ENCODE peak calls at places on chromosomes 1 and 21, in seven cellular contexts. One of them, this sample, is unnamed.

GRCh38 chr1:247111636-247112478 is 7.7 kb upstream of the ZNF669 start:
- DNase-seq in naive thymus-derived CD4-positive, alpha-beta T cell: no peak
- DNase-seq in retina: peak
- DNase-seq in A172: no peak
- DNase-seq in stimulated activated CD4-positive, alpha-beta T cell treated with anti-CD3 and anti-CD28 coated beads, Interleukin-1b, Interleukin-23, amount 100 ng/mL, for 1 hour: no peak
- DNase-seq in activated naive CD4-positive, alpha-beta T cell treated with anti-CD3 and anti-CD28 coated beads, Interleukin-2, amount 10 ng/mL, durations not matched to agents 7 days and 5 days: no peak
- DNase-seq in activated T-cell treated with anti-CD3 and anti-CD28 coated beads for 1 hour: no peak
- DNase-seq in this sample: peak

GRCh38 chr1:63199666-63200065 is 122.7 kb upstream of the FOXD3 start:
- DNase-seq in naive thymus-derived CD4-positive, alpha-beta T cell: no peak
- DNase-seq in retina: peak
- DNase-seq in A172: no peak
- DNase-seq in stimulated activated CD4-positive, alpha-beta T cell treated with anti-CD3 and anti-CD28 coated beads, Interleukin-1b, Interleukin-23, amount 100 ng/mL, for 1 hour: no peak
- DNase-seq in activated naive CD4-positive, alpha-beta T cell treated with anti-CD3 and anti-CD28 coated beads, Interleukin-2, amount 10 ng/mL, durations not matched to agents 7 days and 5 days: no peak
- DNase-seq in activated T-cell treated with anti-CD3 and anti-CD28 coated beads for 1 hour: no peak
- DNase-seq in this sample: no peak

GRCh38 chr1:232127190-232127589 is 500.6 kb downstream of the DISC1 start:
- DNase-seq in naive thymus-derived CD4-positive, alpha-beta T cell: no peak
- DNase-seq in retina: no peak
- DNase-seq in A172: peak
- DNase-seq in stimulated activated CD4-positive, alpha-beta T cell treated with anti-CD3 and anti-CD28 coated beads, Interleukin-1b, Interleukin-23, amount 100 ng/mL, for 1 hour: no peak
- DNase-seq in activated naive CD4-positive, alpha-beta T cell treated with anti-CD3 and anti-CD28 coated beads, Interleukin-2, amount 10 ng/mL, durations not matched to agents 7 days and 5 days: no peak
- DNase-seq in activated T-cell treated with anti-CD3 and anti-CD28 coated beads for 1 hour: no peak
- DNase-seq in this sample: no peak

GRCh38 chr1:65175171-65176070 is 27.4 kb downstream of the AK4 start:
- DNase-seq in naive thymus-derived CD4-positive, alpha-beta T cell: no peak
- DNase-seq in retina: no peak
- DNase-seq in A172: no peak
- DNase-seq in stimulated activated CD4-positive, alpha-beta T cell treated with anti-CD3 and anti-CD28 coated beads, Interleukin-1b, Interleukin-23, amount 100 ng/mL, for 1 hour: no peak
- DNase-seq in activated naive CD4-positive, alpha-beta T cell treated with anti-CD3 and anti-CD28 coated beads, Interleukin-2, amount 10 ng/mL, durations not matched to agents 7 days and 5 days: no peak
- DNase-seq in activated T-cell treated with anti-CD3 and anti-CD28 coated beads for 1 hour: no peak
- DNase-seq in this sample: no peak

GRCh38 chr21:45859762-45860357 is 121.7 kb upstream of the COL6A1 start:
- DNase-seq in naive thymus-derived CD4-positive, alpha-beta T cell: no peak
- DNase-seq in retina: no peak
- DNase-seq in A172: no peak
- DNase-seq in stimulated activated CD4-positive, alpha-beta T cell treated with anti-CD3 and anti-CD28 coated beads, Interleukin-1b, Interleukin-23, amount 100 ng/mL, for 1 hour: no peak
- DNase-seq in activated naive CD4-positive, alpha-beta T cell treated with anti-CD3 and anti-CD28 coated beads, Interleukin-2, amount 10 ng/mL, durations not matched to agents 7 days and 5 days: no peak
- DNase-seq in activated T-cell treated with anti-CD3 and anti-CD28 coated beads for 1 hour: no peak
- DNase-seq in this sample: no peak

GRCh38 chr1:11291049-11291448 is 18.1 kb downstream of the UBIAD1 start:
- DNase-seq in naive thymus-derived CD4-positive, alpha-beta T cell: no peak
- DNase-seq in retina: no peak
- DNase-seq in A172: no peak
- DNase-seq in stimulated activated CD4-positive, alpha-beta T cell treated with anti-CD3 and anti-CD28 coated beads, Interleukin-1b, Interleukin-23, amount 100 ng/mL, for 1 hour: no peak
- DNase-seq in activated naive CD4-positive, alpha-beta T cell treated with anti-CD3 and anti-CD28 coated beads, Interleukin-2, amount 10 ng/mL, durations not matched to agents 7 days and 5 days: no peak
- DNase-seq in activated T-cell treated with anti-CD3 and anti-CD28 coated beads for 1 hour: no peak
- DNase-seq in this sample: no peak

GRCh38 chr21:45923146-45923545 is 58.4 kb upstream of the COL6A1 start:
- DNase-seq in naive thymus-derived CD4-positive, alpha-beta T cell: peak
- DNase-seq in retina: peak
- DNase-seq in A172: peak
- DNase-seq in stimulated activated CD4-positive, alpha-beta T cell treated with anti-CD3 and anti-CD28 coated beads, Interleukin-1b, Interleukin-23, amount 100 ng/mL, for 1 hour: peak
- DNase-seq in activated naive CD4-positive, alpha-beta T cell treated with anti-CD3 and anti-CD28 coated beads, Interleukin-2, amount 10 ng/mL, durations not matched to agents 7 days and 5 days: peak
- DNase-seq in activated T-cell treated with anti-CD3 and anti-CD28 coated beads for 1 hour: peak
- DNase-seq in this sample: peak

GRCh38 chr1:8880068-8880676 is 1.7 kb upstream of the ENO1 start:
- DNase-seq in naive thymus-derived CD4-positive, alpha-beta T cell: no peak
- DNase-seq in retina: no peak
- DNase-seq in A172: peak
- DNase-seq in stimulated activated CD4-positive, alpha-beta T cell treated with anti-CD3 and anti-CD28 coated beads, Interleukin-1b, Interleukin-23, amount 100 ng/mL, for 1 hour: no peak
- DNase-seq in activated naive CD4-positive, alpha-beta T cell treated with anti-CD3 and anti-CD28 coated beads, Interleukin-2, amount 10 ng/mL, durations not matched to agents 7 days and 5 days: peak
- DNase-seq in activated T-cell treated with anti-CD3 and anti-CD28 coated beads for 1 hour: no peak
- DNase-seq in this sample: no peak

GRCh38 chr1:26408604-26409003 is 2.0 kb upstream of the LIN28A start:
- DNase-seq in naive thymus-derived CD4-positive, alpha-beta T cell: peak
- DNase-seq in retina: peak
- DNase-seq in A172: peak
- DNase-seq in stimulated activated CD4-positive, alpha-beta T cell treated with anti-CD3 and anti-CD28 coated beads, Interleukin-1b, Interleukin-23, amount 100 ng/mL, for 1 hour: peak
- DNase-seq in activated naive CD4-positive, alpha-beta T cell treated with anti-CD3 and anti-CD28 coated beads, Interleukin-2, amount 10 ng/mL, durations not matched to agents 7 days and 5 days: peak
- DNase-seq in activated T-cell treated with anti-CD3 and anti-CD28 coated beads for 1 hour: peak
- DNase-seq in this sample: peak

GRCh38 chr1:18480315-18481189 is at the start of gene KLHDC7A:
- DNase-seq in naive thymus-derived CD4-positive, alpha-beta T cell: no peak
- DNase-seq in retina: peak
- DNase-seq in A172: peak
- DNase-seq in stimulated activated CD4-positive, alpha-beta T cell treated with anti-CD3 and anti-CD28 coated beads, Interleukin-1b, Interleukin-23, amount 100 ng/mL, for 1 hour: no peak
- DNase-seq in activated naive CD4-positive, alpha-beta T cell treated with anti-CD3 and anti-CD28 coated beads, Interleukin-2, amount 10 ng/mL, durations not matched to agents 7 days and 5 days: no peak
- DNase-seq in activated T-cell treated with anti-CD3 and anti-CD28 coated beads for 1 hour: no peak
- DNase-seq in this sample: no peak

GRCh38 chr21:34524671-34525601 is 12.9 kb upstream of the KCNE1 start:
- DNase-seq in naive thymus-derived CD4-positive, alpha-beta T cell: no peak
- DNase-seq in retina: peak
- DNase-seq in A172: peak
- DNase-seq in stimulated activated CD4-positive, alpha-beta T cell treated with anti-CD3 and anti-CD28 coated beads, Interleukin-1b, Interleukin-23, amount 100 ng/mL, for 1 hour: no peak
- DNase-seq in activated naive CD4-positive, alpha-beta T cell treated with anti-CD3 and anti-CD28 coated beads, Interleukin-2, amount 10 ng/mL, durations not matched to agents 7 days and 5 days: no peak
- DNase-seq in activated T-cell treated with anti-CD3 and anti-CD28 coated beads for 1 hour: no peak
- DNase-seq in this sample: no peak

GRCh38 chr1:36094621-36095061 is 5.9 kb downstream of the ADPRS start:
- DNase-seq in naive thymus-derived CD4-positive, alpha-beta T cell: no peak
- DNase-seq in retina: no peak
- DNase-seq in A172: no peak
- DNase-seq in stimulated activated CD4-positive, alpha-beta T cell treated with anti-CD3 and anti-CD28 coated beads, Interleukin-1b, Interleukin-23, amount 100 ng/mL, for 1 hour: no peak
- DNase-seq in activated naive CD4-positive, alpha-beta T cell treated with anti-CD3 and anti-CD28 coated beads, Interleukin-2, amount 10 ng/mL, durations not matched to agents 7 days and 5 days: no peak
- DNase-seq in activated T-cell treated with anti-CD3 and anti-CD28 coated beads for 1 hour: no peak
- DNase-seq in this sample: no peak

GRCh38 chr1:981955-982558 is at the start of gene PERM1:
- DNase-seq in naive thymus-derived CD4-positive, alpha-beta T cell: no peak
- DNase-seq in retina: no peak
- DNase-seq in A172: no peak
- DNase-seq in stimulated activated CD4-positive, alpha-beta T cell treated with anti-CD3 and anti-CD28 coated beads, Interleukin-1b, Interleukin-23, amount 100 ng/mL, for 1 hour: no peak
- DNase-seq in activated naive CD4-positive, alpha-beta T cell treated with anti-CD3 and anti-CD28 coated beads, Interleukin-2, amount 10 ng/mL, durations not matched to agents 7 days and 5 days: no peak
- DNase-seq in activated T-cell treated with anti-CD3 and anti-CD28 coated beads for 1 hour: no peak
- DNase-seq in this sample: no peak

GRCh38 chr21:44364151-44365053 is 11.0 kb downstream of the TRPM2 start:
- DNase-seq in naive thymus-derived CD4-positive, alpha-beta T cell: no peak
- DNase-seq in retina: no peak
- DNase-seq in A172: no peak
- DNase-seq in stimulated activated CD4-positive, alpha-beta T cell treated with anti-CD3 and anti-CD28 coated beads, Interleukin-1b, Interleukin-23, amount 100 ng/mL, for 1 hour: no peak
- DNase-seq in activated naive CD4-positive, alpha-beta T cell treated with anti-CD3 and anti-CD28 coated beads, Interleukin-2, amount 10 ng/mL, durations not matched to agents 7 days and 5 days: no peak
- DNase-seq in activated T-cell treated with anti-CD3 and anti-CD28 coated beads for 1 hour: no peak
- DNase-seq in this sample: no peak

GRCh38 chr1:114458208-114458777 is 52.7 kb downstream of the TRIM33 start:
- DNase-seq in naive thymus-derived CD4-positive, alpha-beta T cell: no peak
- DNase-seq in retina: no peak
- DNase-seq in A172: peak
- DNase-seq in stimulated activated CD4-positive, alpha-beta T cell treated with anti-CD3 and anti-CD28 coated beads, Interleukin-1b, Interleukin-23, amount 100 ng/mL, for 1 hour: no peak
- DNase-seq in activated naive CD4-positive, alpha-beta T cell treated with anti-CD3 and anti-CD28 coated beads, Interleukin-2, amount 10 ng/mL, durations not matched to agents 7 days and 5 days: no peak
- DNase-seq in activated T-cell treated with anti-CD3 and anti-CD28 coated beads for 1 hour: no peak
- DNase-seq in this sample: no peak

GRCh38 chr21:31922881-31923280 is 50.1 kb downstream of the HUNK start:
- DNase-seq in naive thymus-derived CD4-positive, alpha-beta T cell: no peak
- DNase-seq in retina: no peak
- DNase-seq in A172: no peak
- DNase-seq in stimulated activated CD4-positive, alpha-beta T cell treated with anti-CD3 and anti-CD28 coated beads, Interleukin-1b, Interleukin-23, amount 100 ng/mL, for 1 hour: no peak
- DNase-seq in activated naive CD4-positive, alpha-beta T cell treated with anti-CD3 and anti-CD28 coated beads, Interleukin-2, amount 10 ng/mL, durations not matched to agents 7 days and 5 days: no peak
- DNase-seq in activated T-cell treated with anti-CD3 and anti-CD28 coated beads for 1 hour: no peak
- DNase-seq in this sample: no peak

GRCh38 chr1:225319951-225320350 is 107.9 kb downstream of the LBR start:
- DNase-seq in naive thymus-derived CD4-positive, alpha-beta T cell: no peak
- DNase-seq in retina: no peak
- DNase-seq in A172: no peak
- DNase-seq in stimulated activated CD4-positive, alpha-beta T cell treated with anti-CD3 and anti-CD28 coated beads, Interleukin-1b, Interleukin-23, amount 100 ng/mL, for 1 hour: no peak
- DNase-seq in activated naive CD4-positive, alpha-beta T cell treated with anti-CD3 and anti-CD28 coated beads, Interleukin-2, amount 10 ng/mL, durations not matched to agents 7 days and 5 days: no peak
- DNase-seq in activated T-cell treated with anti-CD3 and anti-CD28 coated beads for 1 hour: no peak
- DNase-seq in this sample: no peak

GRCh38 chr1:154955039-154955717 is 721 bp downstream of the PBXIP1 start:
- DNase-seq in naive thymus-derived CD4-positive, alpha-beta T cell: peak
- DNase-seq in retina: peak
- DNase-seq in A172: peak
- DNase-seq in stimulated activated CD4-positive, alpha-beta T cell treated with anti-CD3 and anti-CD28 coated beads, Interleukin-1b, Interleukin-23, amount 100 ng/mL, for 1 hour: no peak
- DNase-seq in activated naive CD4-positive, alpha-beta T cell treated with anti-CD3 and anti-CD28 coated beads, Interleukin-2, amount 10 ng/mL, durations not matched to agents 7 days and 5 days: peak
- DNase-seq in activated T-cell treated with anti-CD3 and anti-CD28 coated beads for 1 hour: peak
- DNase-seq in this sample: peak

GRCh38 chr1:52552505-52553371 is at the start of gene TUT4:
- DNase-seq in naive thymus-derived CD4-positive, alpha-beta T cell: peak
- DNase-seq in retina: peak
- DNase-seq in A172: peak
- DNase-seq in stimulated activated CD4-positive, alpha-beta T cell treated with anti-CD3 and anti-CD28 coated beads, Interleukin-1b, Interleukin-23, amount 100 ng/mL, for 1 hour: peak
- DNase-seq in activated naive CD4-positive, alpha-beta T cell treated with anti-CD3 and anti-CD28 coated beads, Interleukin-2, amount 10 ng/mL, durations not matched to agents 7 days and 5 days: peak
- DNase-seq in activated T-cell treated with anti-CD3 and anti-CD28 coated beads for 1 hour: peak
- DNase-seq in this sample: peak

GRCh38 chr1:85576642-85577420 is 3.7 kb upstream of the CCN1 start:
- DNase-seq in naive thymus-derived CD4-positive, alpha-beta T cell: no peak
- DNase-seq in retina: peak
- DNase-seq in A172: peak
- DNase-seq in stimulated activated CD4-positive, alpha-beta T cell treated with anti-CD3 and anti-CD28 coated beads, Interleukin-1b, Interleukin-23, amount 100 ng/mL, for 1 hour: no peak
- DNase-seq in activated naive CD4-positive, alpha-beta T cell treated with anti-CD3 and anti-CD28 coated beads, Interleukin-2, amount 10 ng/mL, durations not matched to agents 7 days and 5 days: peak
- DNase-seq in activated T-cell treated with anti-CD3 and anti-CD28 coated beads for 1 hour: no peak
- DNase-seq in this sample: peak

GRCh38 chr1:246748867-246749266 is 24.7 kb downstream of the SCCPDH start:
- DNase-seq in naive thymus-derived CD4-positive, alpha-beta T cell: no peak
- DNase-seq in retina: no peak
- DNase-seq in A172: peak
- DNase-seq in stimulated activated CD4-positive, alpha-beta T cell treated with anti-CD3 and anti-CD28 coated beads, Interleukin-1b, Interleukin-23, amount 100 ng/mL, for 1 hour: no peak
- DNase-seq in activated naive CD4-positive, alpha-beta T cell treated with anti-CD3 and anti-CD28 coated beads, Interleukin-2, amount 10 ng/mL, durations not matched to agents 7 days and 5 days: no peak
- DNase-seq in activated T-cell treated with anti-CD3 and anti-CD28 coated beads for 1 hour: no peak
- DNase-seq in this sample: no peak

GRCh38 chr1:90713741-90714509 is 3.2 kb downstream of the BARHL2 start:
- DNase-seq in naive thymus-derived CD4-positive, alpha-beta T cell: no peak
- DNase-seq in retina: peak
- DNase-seq in A172: no peak
- DNase-seq in stimulated activated CD4-positive, alpha-beta T cell treated with anti-CD3 and anti-CD28 coated beads, Interleukin-1b, Interleukin-23, amount 100 ng/mL, for 1 hour: no peak
- DNase-seq in activated naive CD4-positive, alpha-beta T cell treated with anti-CD3 and anti-CD28 coated beads, Interleukin-2, amount 10 ng/mL, durations not matched to agents 7 days and 5 days: no peak
- DNase-seq in activated T-cell treated with anti-CD3 and anti-CD28 coated beads for 1 hour: no peak
- DNase-seq in this sample: no peak

This sample was measured in B cell.